ENCODE peak calls at places on chromosome 7, in seven cellular contexts. One of them, this sample, is unnamed.

GRCh38 chr7:12518920-12519681 is 51.4 kb upstream of the SCIN start:
- DNase-seq in CD8-positive, alpha-beta memory T cell: no peak
- DNase-seq in uterus: no peak
- DNase-seq in bronchial epithelial cell: peak; percentile 15
- DNase-seq in HCEC 1CT: peak; percentile 33
- DNase-seq in pons: no peak
- DNase-seq in A172: peak; percentile 23
- DNase-seq in this sample: no peak

GRCh38 chr7:34675749-34676374 is 17.8 kb downstream of the NPSR1 start:
- DNase-seq in CD8-positive, alpha-beta memory T cell: no peak
- DNase-seq in uterus: no peak
- DNase-seq in bronchial epithelial cell: peak; percentile 21
- DNase-seq in HCEC 1CT: no peak
- DNase-seq in pons: peak; percentile 36
- DNase-seq in A172: peak; percentile 41
- DNase-seq in this sample: no peak

GRCh38 chr7:120941064-120941463 is 9.5 kb upstream of the ING3 start:
- DNase-seq in CD8-positive, alpha-beta memory T cell: no peak
- DNase-seq in uterus: no peak
- DNase-seq in bronchial epithelial cell: peak; percentile 35
- DNase-seq in HCEC 1CT: peak; percentile 12
- DNase-seq in pons: no peak
- DNase-seq in A172: peak; percentile 10
- DNase-seq in this sample: no peak

GRCh38 chr7:154914580-154915380 is 88.1 kb downstream of the PAXIP1 start:
- DNase-seq in CD8-positive, alpha-beta memory T cell: no peak
- DNase-seq in uterus: no peak
- DNase-seq in bronchial epithelial cell: no peak
- DNase-seq in HCEC 1CT: no peak
- DNase-seq in pons: no peak
- DNase-seq in A172: no peak
- DNase-seq in this sample: no peak

GRCh38 chr7:136657332-136657942 is 211.0 kb upstream of the CHRM2 start:
- DNase-seq in CD8-positive, alpha-beta memory T cell: no peak
- DNase-seq in uterus: no peak
- DNase-seq in bronchial epithelial cell: no peak
- DNase-seq in HCEC 1CT: peak; percentile 41
- DNase-seq in pons: no peak
- DNase-seq in A172: no peak
- DNase-seq in this sample: no peak

GRCh38 chr7:19321925-19322470 is 176.8 kb upstream of the FERD3L start:
- DNase-seq in CD8-positive, alpha-beta memory T cell: no peak
- DNase-seq in uterus: no peak
- DNase-seq in bronchial epithelial cell: no peak
- DNase-seq in HCEC 1CT: no peak
- DNase-seq in pons: no peak
- DNase-seq in A172: no peak
- DNase-seq in this sample: no peak

GRCh38 chr7:124791876-124792446 is 26.4 kb upstream of the GPR37 start:
- DNase-seq in CD8-positive, alpha-beta memory T cell: no peak
- DNase-seq in uterus: no peak
- DNase-seq in bronchial epithelial cell: no peak
- DNase-seq in HCEC 1CT: no peak
- DNase-seq in pons: no peak
- DNase-seq in A172: no peak
- DNase-seq in this sample: no peak

GRCh38 chr7:158759245-158759614 is 54.6 kb upstream of the NCAPG2 start:
- DNase-seq in CD8-positive, alpha-beta memory T cell: no peak
- DNase-seq in uterus: no peak
- DNase-seq in bronchial epithelial cell: no peak
- DNase-seq in HCEC 1CT: no peak
- DNase-seq in pons: no peak
- DNase-seq in A172: no peak
- DNase-seq in this sample: no peak

GRCh38 chr7:148944935-148945934 is 61.1 kb upstream of the EZH2 start:
- DNase-seq in CD8-positive, alpha-beta memory T cell: no peak
- DNase-seq in uterus: no peak
- DNase-seq in bronchial epithelial cell: peak; percentile 76
- DNase-seq in HCEC 1CT: peak; percentile 37
- DNase-seq in pons: no peak
- DNase-seq in A172: peak; percentile 6
- DNase-seq in this sample: no peak

GRCh38 chr7:157408258-157409101 is 71.7 kb downstream of the DNAJB6 start:
- DNase-seq in CD8-positive, alpha-beta memory T cell: no peak
- DNase-seq in uterus: no peak
- DNase-seq in bronchial epithelial cell: no peak
- DNase-seq in HCEC 1CT: no peak
- DNase-seq in pons: no peak
- DNase-seq in A172: no peak
- DNase-seq in this sample: no peak

GRCh38 chr7:93119191-93119905 is 1.6 kb upstream of the SAMD9 start:
- DNase-seq in CD8-positive, alpha-beta memory T cell: no peak
- DNase-seq in uterus: no peak
- DNase-seq in bronchial epithelial cell: peak; percentile 47
- DNase-seq in HCEC 1CT: no peak
- DNase-seq in pons: no peak
- DNase-seq in A172: peak; percentile 56
- DNase-seq in this sample: no peak

GRCh38 chr7:30688718-30689221 is 6.5 kb upstream of the CRHR2 start:
- DNase-seq in CD8-positive, alpha-beta memory T cell: no peak
- DNase-seq in uterus: no peak
- DNase-seq in bronchial epithelial cell: no peak
- DNase-seq in HCEC 1CT: no peak
- DNase-seq in pons: peak; percentile 2
- DNase-seq in A172: no peak
- DNase-seq in this sample: no peak

GRCh38 chr7:29063231-29063630 is 83.1 kb downstream of the CPVL start:
- DNase-seq in CD8-positive, alpha-beta memory T cell: no peak
- DNase-seq in uterus: no peak
- DNase-seq in bronchial epithelial cell: no peak
- DNase-seq in HCEC 1CT: no peak
- DNase-seq in pons: no peak
- DNase-seq in A172: no peak
- DNase-seq in this sample: no peak

GRCh38 chr7:39557222-39557621 is 9.0 kb upstream of the YAE1 start:
- DNase-seq in CD8-positive, alpha-beta memory T cell: no peak
- DNase-seq in uterus: no peak
- DNase-seq in bronchial epithelial cell: no peak
- DNase-seq in HCEC 1CT: no peak
- DNase-seq in pons: no peak
- DNase-seq in A172: no peak
- DNase-seq in this sample: no peak

GRCh38 chr7:36129048-36129534 is 24.0 kb upstream of the EEPD1 start:
- DNase-seq in CD8-positive, alpha-beta memory T cell: no peak
- DNase-seq in uterus: no peak
- DNase-seq in bronchial epithelial cell: peak; percentile 76
- DNase-seq in HCEC 1CT: peak; percentile 73
- DNase-seq in pons: no peak
- DNase-seq in A172: peak; percentile 66
- DNase-seq in this sample: peak; percentile 22

GRCh38 chr7:103379270-103379975 is 32.0 kb downstream of the PSMC2 start:
- DNase-seq in CD8-positive, alpha-beta memory T cell: no peak
- DNase-seq in uterus: no peak
- DNase-seq in bronchial epithelial cell: no peak
- DNase-seq in HCEC 1CT: no peak
- DNase-seq in pons: no peak
- DNase-seq in A172: no peak
- DNase-seq in this sample: no peak

GRCh38 chr7:53315986-53316385 is 280.6 kb downstream of the POM121L12 start:
- DNase-seq in CD8-positive, alpha-beta memory T cell: no peak
- DNase-seq in uterus: no peak
- DNase-seq in bronchial epithelial cell: no peak
- DNase-seq in HCEC 1CT: no peak
- DNase-seq in pons: peak; percentile 51
- DNase-seq in A172: peak; percentile 5
- DNase-seq in this sample: peak; percentile 7

GRCh38 chr7:150949971-150950491 is 28.1 kb downstream of the KCNH2 start:
- DNase-seq in CD8-positive, alpha-beta memory T cell: no peak
- DNase-seq in uterus: no peak
- DNase-seq in bronchial epithelial cell: no peak
- DNase-seq in HCEC 1CT: no peak
- DNase-seq in pons: no peak
- DNase-seq in A172: no peak
- DNase-seq in this sample: no peak

GRCh38 chr7:50939026-50939425 is 156.3 kb upstream of the GRB10 start:
- DNase-seq in CD8-positive, alpha-beta memory T cell: no peak
- DNase-seq in uterus: no peak
- DNase-seq in bronchial epithelial cell: no peak
- DNase-seq in HCEC 1CT: peak; percentile 9
- DNase-seq in pons: no peak
- DNase-seq in A172: no peak
- DNase-seq in this sample: no peak

GRCh38 chr7:98867271-98867701 is 2.5 kb downstream of the TMEM130 start:
- DNase-seq in CD8-positive, alpha-beta memory T cell: no peak
- DNase-seq in uterus: no peak
- DNase-seq in bronchial epithelial cell: no peak
- DNase-seq in HCEC 1CT: no peak
- DNase-seq in pons: no peak
- DNase-seq in A172: no peak
- DNase-seq in this sample: no peak